ENCODE peak calls at places on chromosome 3, in five cellular contexts. D is A549, M is GM12878, A is Panc1, Y is HCT116. Q is an unnamed sample.

GRCh38 chr3:119304201-119304713 is 10.1 kb downstream of the ARHGAP31 start:
- DNase-seq in D (peak; percentile 9), M (no peak), A (no peak), Y (no peak), Q (no peak)

GRCh38 chr3:31911643-31912042 is 69.4 kb downstream of the OSBPL10 start:
- DNase-seq in D (no peak), M (no peak), A (no peak), Y (no peak), Q (no peak)

GRCh38 chr3:171981271-171981605 is 58.1 kb upstream of the FNDC3B start:
- DNase-seq in D (no peak), M (no peak), A (no peak), Y (no peak), Q (peak; percentile 26)

GRCh38 chr3:141020139-141020940 is 30.8 kb upstream of the SPSB4 start:
- DNase-seq in D (no peak), M (no peak), A (no peak), Y (no peak), Q (no peak)

GRCh38 chr3:123290962-123291361 is 89.2 kb downstream of the SEC22A start:
- DNase-seq in D (no peak), M (no peak), A (no peak), Y (no peak), Q (no peak)

GRCh38 chr3:85572978-85573377 is 614.2 kb downstream of the CADM2 start:
- DNase-seq in D (no peak), M (no peak), A (no peak), Y (no peak), Q (no peak)

GRCh38 chr3:141261472-141262171 is 30.0 kb downstream of the PXYLP1 start:
- DNase-seq in D (no peak), M (no peak), A (no peak), Y (no peak), Q (no peak)

GRCh38 chr3:186049001-186049400 is 59.9 kb downstream of the ETV5 start:
- DNase-seq in D (no peak), M (no peak), A (no peak), Y (no peak), Q (no peak)

GRCh38 chr3:193560870-193561269 is 6.2 kb upstream of the ATP13A4 start:
- DNase-seq in D (no peak), M (no peak), A (no peak), Y (no peak), Q (no peak)

GRCh38 chr3:195807681-195808121 is 4.0 kb downstream of the MUC4 start:
- DNase-seq in D (no peak), M (no peak), A (no peak), Y (no peak), Q (no peak)

GRCh38 chr3:49173116-49173791 is 1.9 kb downstream of the KLHDC8B start:
- DNase-seq in D (no peak), M (no peak), A (no peak), Y (no peak), Q (no peak)

GRCh38 chr3:72594615-72595215 is 253.5 kb downstream of the SHQ1 start:
- DNase-seq in D (no peak), M (no peak), A (no peak), Y (no peak), Q (no peak)

GRCh38 chr3:105907790-105908189 is 39.0 kb upstream of the CBLB start:
- DNase-seq in D (no peak), M (peak; percentile 25), A (no peak), Y (no peak), Q (peak; percentile 75)

GRCh38 chr3:99248913-99249312 is 347.4 kb upstream of the DCBLD2 start:
- DNase-seq in D (no peak), M (no peak), A (no peak), Y (no peak), Q (no peak)

GRCh38 chr3:23992051-23992628 is 47.1 kb downstream of the NR1D2 start:
- DNase-seq in D (no peak), M (no peak), A (no peak), Y (no peak), Q (no peak)

GRCh38 chr3:72803573-72803972 is 44.7 kb downstream of the SHQ1 start:
- DNase-seq in D (no peak), M (no peak), A (no peak), Y (no peak), Q (no peak)

GRCh38 chr3:49260711-49261357 is 16.2 kb downstream of the C3orf62 start:
- DNase-seq in D (no peak), M (no peak), A (no peak), Y (peak; percentile 65), Q (no peak)

GRCh38 chr3:107831590-107831989 is 259.2 kb downstream of the CD47 start:
- DNase-seq in D (no peak), M (no peak), A (no peak), Y (no peak), Q (no peak)

GRCh38 chr3:78139166-78139565 is 1099.3 kb downstream of the ROBO2 start:
- DNase-seq in D (no peak), M (no peak), A (no peak), Y (no peak), Q (no peak)

GRCh38 chr3:11238057-11238456 is 34.1 kb upstream of the ATG7 start:
- DNase-seq in D (no peak), M (no peak), A (peak; percentile 35), Y (peak; percentile 13), Q (no peak)

GRCh38 chr3:7793786-7794185 is 707.8 kb upstream of the LMCD1 start:
- DNase-seq in D (no peak), M (no peak), A (no peak), Y (no peak), Q (no peak)

GRCh38 chr3:47315069-47315647 is 32.4 kb downstream of the KLHL18 start:
- DNase-seq in D (no peak), M (no peak), A (no peak), Y (no peak), Q (no peak)

GRCh38 chr3:197750396-197750831 is 731 bp downstream of the FYTTD1 start:
- DNase-seq in D (peak; percentile 55), M (no peak), A (no peak), Y (no peak), Q (peak; percentile 71)

GRCh38 chr3:150407051-150407817 is 864 bp upstream of the TSC22D2 start:
- DNase-seq in D (peak; percentile 6), M (no peak), A (no peak), Y (no peak), Q (peak; percentile 2)

GRCh38 chr3:33717616-33717865 is 513 bp downstream of the CLASP2 start:
- DNase-seq in D (no peak), M (no peak), A (no peak), Y (peak; percentile 49), Q (no peak)

GRCh38 chr3:5301671-5302297 is 114.3 kb downstream of the EDEM1 start:
- DNase-seq in D (no peak), M (no peak), A (no peak), Y (no peak), Q (no peak)

GRCh38 chr3:5304188-5304587 is 116.7 kb downstream of the EDEM1 start:
- DNase-seq in D (no peak), M (no peak), A (no peak), Y (no peak), Q (no peak)

GRCh38 chr3:5304789-5305680 is 117.5 kb downstream of the EDEM1 start:
- DNase-seq in D (peak; percentile 65), M (no peak), A (peak; percentile 12), Y (peak; percentile 31), Q (peak; percentile 31)

GRCh38 chr3:5300638-5301037 is 113.1 kb downstream of the EDEM1 start:
- DNase-seq in D (no peak), M (no peak), A (no peak), Y (no peak), Q (no peak)

DNA sequence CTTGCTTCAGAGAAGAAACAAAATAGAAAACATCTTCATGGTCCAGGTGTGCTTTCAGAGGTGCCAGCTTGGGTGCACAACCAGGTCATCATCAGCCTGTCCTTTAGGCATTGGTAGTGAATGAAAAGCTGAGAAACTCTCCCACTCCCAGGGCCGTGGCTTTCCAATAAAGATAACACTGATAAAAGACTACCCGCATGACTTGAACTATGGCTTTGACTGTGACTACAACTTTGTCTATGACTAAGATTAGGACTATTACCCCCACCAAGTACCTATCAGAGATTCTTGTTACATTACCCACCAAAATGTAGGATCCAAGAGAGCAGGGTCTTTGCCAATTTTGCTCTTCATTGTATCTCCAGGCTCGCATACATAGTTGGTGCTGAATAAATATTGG is 115.2 kb downstream of the EDEM1 start:
- DNase-seq in D (no peak), M (no peak), A (no peak), Y (no peak), Q (no peak)
- TF ChIP-seq REST in D (no peak), M (no peak), A (no peak), Y (no peak), Q (no peak)

GRCh38 chr3:154981201-154981600 is 98.9 kb upstream of the MME start:
- DNase-seq in D (no peak), M (no peak), A (no peak), Y (no peak), Q (no peak)

GRCh38 chr3:154976072-154976983 is 103.8 kb upstream of the MME start:
- DNase-seq in D (no peak), M (no peak), A (no peak), Y (no peak), Q (no peak)

GRCh38 chr3:154973851-154974250 is 106.3 kb upstream of the MME start:
- DNase-seq in D (no peak), M (no peak), A (no peak), Y (no peak), Q (no peak)

DNA sequence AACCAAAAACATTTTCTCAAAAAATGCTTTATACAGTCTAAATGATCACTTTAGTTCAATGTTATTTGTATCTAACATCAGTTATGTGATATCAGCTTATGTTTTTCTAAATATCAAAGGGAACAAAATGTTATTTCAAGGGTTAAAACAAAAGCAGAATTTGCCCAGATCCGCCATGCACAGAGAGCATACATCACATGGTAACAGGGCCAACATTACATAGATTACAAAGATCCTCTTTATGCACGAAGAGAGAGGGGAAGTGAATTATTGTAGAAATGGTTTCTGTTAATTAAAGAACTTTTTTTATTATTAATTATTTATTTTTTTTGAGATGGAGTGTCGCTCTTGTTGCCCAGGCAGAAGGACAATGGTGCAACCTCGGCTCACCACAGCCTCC is 100.8 kb upstream of the MME start:
- DNase-seq in D (no peak), M (no peak), A (no peak), Y (no peak), Q (no peak)
- TF ChIP-seq REST in D (no peak), M (no peak), A (no peak), Y (no peak), Q (no peak)

GRCh38 chr3:156184156-156184555 is 63.8 kb downstream of the KCNAB1 start:
- DNase-seq in D (no peak), M (no peak), A (no peak), Y (no peak), Q (no peak)
- TF ChIP-seq REST in D (no peak), M (no peak), A (no peak), Y (no peak), Q (no peak)

DNA sequence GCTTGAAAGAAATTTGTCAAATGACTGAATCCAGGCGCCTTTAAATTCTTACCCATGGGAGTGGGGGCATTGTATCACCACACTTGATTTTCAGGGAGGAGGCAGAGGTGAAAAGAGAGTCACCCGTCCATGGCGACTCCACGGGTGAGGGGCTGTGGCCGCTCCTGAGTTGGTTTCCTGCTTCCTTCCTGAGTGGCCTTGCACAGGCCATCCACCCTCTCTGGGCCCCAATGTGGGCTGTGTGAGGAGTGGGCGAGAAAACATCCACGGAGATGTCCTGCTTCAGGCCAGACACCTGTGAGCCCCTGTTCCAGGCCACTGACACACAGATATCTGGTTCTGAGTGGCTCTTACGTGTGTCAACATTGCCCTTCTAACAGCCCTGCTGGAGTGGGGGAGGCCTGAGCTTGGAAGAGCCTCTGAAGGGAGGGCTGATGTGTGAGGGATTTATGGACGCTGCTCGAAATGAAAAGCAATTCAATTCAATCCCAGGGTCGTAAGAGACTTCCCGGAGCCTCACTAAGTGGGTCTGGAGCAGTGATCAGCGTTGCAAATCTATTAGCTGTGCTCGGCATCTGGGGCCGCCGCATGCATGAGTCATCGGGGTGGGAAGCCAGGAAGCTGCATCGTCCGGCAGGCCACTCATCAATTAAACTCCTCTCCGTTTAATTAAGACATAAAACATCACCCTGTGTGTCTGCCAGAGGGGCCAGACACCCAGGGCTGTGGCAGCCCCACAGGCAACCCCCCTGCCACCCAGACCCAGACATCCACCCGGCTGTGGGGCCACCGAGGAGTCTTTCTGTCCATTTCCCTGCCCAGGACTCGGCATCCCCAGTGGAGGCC is 20.0 kb upstream of the PRR23E start:
- DNase-seq in D (no peak), M (no peak), A (no peak), Y (no peak), Q (no peak)
- TF ChIP-seq REST in D (no peak), M (no peak), A (no peak), Y (no peak), Q (no peak)

Q was measured in HL-60.